ENCODE peak calls at places on chromosomes 6 and 20, in eight cellular contexts. One of them, this sample, is unnamed. For H3K36me3 and H3K9me3, the result is how much of the 10 kb centered on the place peaks cover.

GRCh38 chr6:157964139-157964538 is 17.5 kb upstream of the SYNJ2 start:
- DNase-seq in upper lobe of right lung: no peak
- DNase-seq in kidney: no peak
- DNase-seq in OCI-LY7: no peak
- DNase-seq in naive thymus-derived CD4-positive, alpha-beta T cell: no peak
- DNase-seq in heart left ventricle: no peak
- DNase-seq in ovary: no peak
- DNase-seq in PC-9: no peak
- DNase-seq in this sample: no peak

GRCh38 chr6:89122625-89123024 is 4.8 kb upstream of the SRSF12 start:
- DNase-seq in upper lobe of right lung: no peak
- DNase-seq in kidney: no peak
- DNase-seq in OCI-LY7: peak
- DNase-seq in naive thymus-derived CD4-positive, alpha-beta T cell: no peak
- DNase-seq in heart left ventricle: no peak
- DNase-seq in ovary: no peak
- DNase-seq in PC-9: no peak
- DNase-seq in this sample: peak

GRCh38 chr20:17431621-17432364 is 99.4 kb downstream of the BFSP1 start:
- DNase-seq in upper lobe of right lung: peak
- DNase-seq in kidney: no peak
- DNase-seq in OCI-LY7: peak
- DNase-seq in naive thymus-derived CD4-positive, alpha-beta T cell: peak
- DNase-seq in heart left ventricle: no peak
- DNase-seq in ovary: peak
- DNase-seq in PC-9: peak
- DNase-seq in this sample: peak

GRCh38 chr20:8547035-8547649 is 415.1 kb downstream of the PLCB1 start:
- DNase-seq in upper lobe of right lung: no peak
- DNase-seq in kidney: no peak
- DNase-seq in OCI-LY7: no peak
- DNase-seq in naive thymus-derived CD4-positive, alpha-beta T cell: no peak
- DNase-seq in heart left ventricle: no peak
- DNase-seq in ovary: no peak
- DNase-seq in PC-9: no peak
- DNase-seq in this sample: no peak

GRCh38 chr6:97240222-97240621 is 42.8 kb downstream of the MMS22L start:
- DNase-seq in upper lobe of right lung: no peak
- DNase-seq in kidney: no peak
- DNase-seq in OCI-LY7: no peak
- DNase-seq in naive thymus-derived CD4-positive, alpha-beta T cell: no peak
- DNase-seq in heart left ventricle: no peak
- DNase-seq in ovary: no peak
- DNase-seq in PC-9: no peak
- DNase-seq in this sample: no peak

GRCh38 chr6:68122032-68122431 is 513.0 kb upstream of the ADGRB3 start:
- DNase-seq in upper lobe of right lung: no peak
- DNase-seq in kidney: no peak
- DNase-seq in OCI-LY7: no peak
- DNase-seq in naive thymus-derived CD4-positive, alpha-beta T cell: no peak
- DNase-seq in heart left ventricle: no peak
- DNase-seq in ovary: no peak
- DNase-seq in PC-9: no peak
- DNase-seq in this sample: no peak

GRCh38 chr6:47265971-47266370 is 43.7 kb downstream of the TNFRSF21 start:
- DNase-seq in upper lobe of right lung: no peak
- DNase-seq in kidney: no peak
- DNase-seq in OCI-LY7: no peak
- DNase-seq in naive thymus-derived CD4-positive, alpha-beta T cell: no peak
- DNase-seq in heart left ventricle: no peak
- DNase-seq in ovary: no peak
- DNase-seq in PC-9: no peak
- DNase-seq in this sample: no peak

GRCh38 chr6:73028124-73028766 is 197.1 kb downstream of the KHDC1L start:
- DNase-seq in upper lobe of right lung: no peak
- DNase-seq in kidney: no peak
- DNase-seq in OCI-LY7: no peak
- DNase-seq in naive thymus-derived CD4-positive, alpha-beta T cell: no peak
- DNase-seq in heart left ventricle: no peak
- DNase-seq in ovary: no peak
- DNase-seq in PC-9: no peak
- DNase-seq in this sample: no peak

GRCh38 chr6:125750692-125751333 is 1.4 kb downstream of the HEY2 start:
- DNase-seq in upper lobe of right lung: no peak
- DNase-seq in kidney: no peak
- DNase-seq in OCI-LY7: no peak
- DNase-seq in naive thymus-derived CD4-positive, alpha-beta T cell: no peak
- DNase-seq in heart left ventricle: no peak
- DNase-seq in ovary: no peak
- DNase-seq in PC-9: no peak
- DNase-seq in this sample: no peak

GRCh38 chr20:42981258-42981657 is 208.4 kb downstream of the PTPRT start:
- DNase-seq in upper lobe of right lung: no peak
- DNase-seq in kidney: no peak
- DNase-seq in OCI-LY7: no peak
- DNase-seq in naive thymus-derived CD4-positive, alpha-beta T cell: no peak
- DNase-seq in heart left ventricle: no peak
- DNase-seq in ovary: no peak
- DNase-seq in PC-9: no peak
- DNase-seq in this sample: no peak

GRCh38 chr6:15776458-15776980 is 113.7 kb upstream of the DTNBP1 start:
- DNase-seq in upper lobe of right lung: no peak
- DNase-seq in kidney: no peak
- DNase-seq in OCI-LY7: no peak
- DNase-seq in naive thymus-derived CD4-positive, alpha-beta T cell: no peak
- DNase-seq in heart left ventricle: no peak
- DNase-seq in ovary: no peak
- DNase-seq in PC-9: no peak
- DNase-seq in this sample: no peak

GRCh38 chr20:47133809-47134456 is 222.6 kb downstream of the ZMYND8 start:
- DNase-seq in upper lobe of right lung: no peak
- DNase-seq in kidney: no peak
- DNase-seq in OCI-LY7: no peak
- DNase-seq in naive thymus-derived CD4-positive, alpha-beta T cell: no peak
- DNase-seq in heart left ventricle: no peak
- DNase-seq in ovary: no peak
- DNase-seq in PC-9: peak
- DNase-seq in this sample: no peak

GRCh38 chr6:35028781-35029180 is 112.4 kb downstream of the TCP11 start:
- DNase-seq in upper lobe of right lung: no peak
- DNase-seq in kidney: no peak
- DNase-seq in OCI-LY7: no peak
- DNase-seq in naive thymus-derived CD4-positive, alpha-beta T cell: no peak
- DNase-seq in heart left ventricle: no peak
- DNase-seq in ovary: no peak
- DNase-seq in PC-9: no peak
- DNase-seq in this sample: no peak

GRCh38 chr6:96522469-96523009 is 933 bp downstream of the UFL1 start:
- DNase-seq in upper lobe of right lung: no peak
- DNase-seq in kidney: no peak
- DNase-seq in OCI-LY7: peak
- DNase-seq in naive thymus-derived CD4-positive, alpha-beta T cell: peak
- DNase-seq in heart left ventricle: no peak
- DNase-seq in ovary: no peak
- DNase-seq in PC-9: no peak
- DNase-seq in this sample: peak

GRCh38 chr20:62476074-62476838 is 461 bp upstream of the GATA5 start:
- DNase-seq in upper lobe of right lung: no peak
- DNase-seq in kidney: peak
- DNase-seq in OCI-LY7: no peak
- DNase-seq in naive thymus-derived CD4-positive, alpha-beta T cell: no peak
- DNase-seq in heart left ventricle: peak
- DNase-seq in ovary: no peak
- DNase-seq in PC-9: peak
- DNase-seq in this sample: no peak

GRCh38 chr20:25036331-25036936 is 21.5 kb downstream of the ACSS1 start:
- DNase-seq in upper lobe of right lung: no peak
- DNase-seq in kidney: peak
- DNase-seq in OCI-LY7: peak
- DNase-seq in naive thymus-derived CD4-positive, alpha-beta T cell: no peak
- DNase-seq in heart left ventricle: no peak
- DNase-seq in ovary: no peak
- DNase-seq in PC-9: no peak
- DNase-seq in this sample: no peak

GRCh38 chr6:108578595-108579038 is 17.9 kb downstream of the FOXO3 start:
- DNase-seq in upper lobe of right lung: no peak
- DNase-seq in kidney: no peak
- DNase-seq in OCI-LY7: no peak
- DNase-seq in naive thymus-derived CD4-positive, alpha-beta T cell: no peak
- DNase-seq in heart left ventricle: no peak
- DNase-seq in ovary: no peak
- DNase-seq in PC-9: no peak
- DNase-seq in this sample: no peak

GRCh38 chr6:115551510-115551909 is 509.2 kb downstream of the FRK start:
- DNase-seq in upper lobe of right lung: no peak
- DNase-seq in kidney: no peak
- DNase-seq in OCI-LY7: no peak
- DNase-seq in naive thymus-derived CD4-positive, alpha-beta T cell: no peak
- DNase-seq in heart left ventricle: no peak
- DNase-seq in ovary: no peak
- DNase-seq in PC-9: no peak
- DNase-seq in this sample: no peak

GRCh38 chr6:69179681-69180080 is 544.6 kb downstream of the ADGRB3 start:
- DNase-seq in upper lobe of right lung: peak
- DNase-seq in kidney: no peak
- DNase-seq in OCI-LY7: no peak
- DNase-seq in naive thymus-derived CD4-positive, alpha-beta T cell: no peak
- DNase-seq in heart left ventricle: no peak
- DNase-seq in ovary: no peak
- DNase-seq in PC-9: no peak
- DNase-seq in this sample: peak

GRCh38 chr20:46751856-46752255 is 42.4 kb downstream of the SLC2A10 start:
- DNase-seq in upper lobe of right lung: no peak
- DNase-seq in kidney: no peak
- DNase-seq in OCI-LY7: no peak
- DNase-seq in naive thymus-derived CD4-positive, alpha-beta T cell: no peak
- DNase-seq in heart left ventricle: no peak
- DNase-seq in ovary: no peak
- DNase-seq in PC-9: no peak
- DNase-seq in this sample: no peak

GRCh38 chr6:111382476-111383294 is 100.3 kb downstream of the REV3L start:
- DNase-seq in upper lobe of right lung: peak
- DNase-seq in kidney: no peak
- DNase-seq in OCI-LY7: no peak
- DNase-seq in naive thymus-derived CD4-positive, alpha-beta T cell: no peak
- DNase-seq in heart left ventricle: no peak
- DNase-seq in ovary: no peak
- DNase-seq in PC-9: no peak
- DNase-seq in this sample: no peak
- H3K36me3 ChIP-seq in upper lobe of right lung: half or more
- H3K36me3 ChIP-seq in kidney: under half
- H3K36me3 ChIP-seq in OCI-LY7: half or more
- H3K36me3 ChIP-seq in naive thymus-derived CD4-positive, alpha-beta T cell: under half
- H3K36me3 ChIP-seq in heart left ventricle: half or more
- H3K36me3 ChIP-seq in ovary: under half
- H3K36me3 ChIP-seq in PC-9: under half
- H3K36me3 ChIP-seq in this sample: under half

GRCh38 chr20:31476648-31477220 is 1.6 kb downstream of the REM1 start:
- DNase-seq in upper lobe of right lung: no peak
- DNase-seq in kidney: no peak
- DNase-seq in OCI-LY7: no peak
- DNase-seq in naive thymus-derived CD4-positive, alpha-beta T cell: no peak
- DNase-seq in heart left ventricle: no peak
- DNase-seq in ovary: no peak
- DNase-seq in PC-9: no peak
- DNase-seq in this sample: no peak
- H3K9me3 ChIP-seq in upper lobe of right lung: under half
- H3K9me3 ChIP-seq in kidney: under half
- H3K9me3 ChIP-seq in OCI-LY7: under half
- H3K9me3 ChIP-seq in naive thymus-derived CD4-positive, alpha-beta T cell: under half
- H3K9me3 ChIP-seq in heart left ventricle: under half
- H3K9me3 ChIP-seq in ovary: under half
- H3K9me3 ChIP-seq in PC-9: under half
- H3K9me3 ChIP-seq in this sample: under half

DNA sequence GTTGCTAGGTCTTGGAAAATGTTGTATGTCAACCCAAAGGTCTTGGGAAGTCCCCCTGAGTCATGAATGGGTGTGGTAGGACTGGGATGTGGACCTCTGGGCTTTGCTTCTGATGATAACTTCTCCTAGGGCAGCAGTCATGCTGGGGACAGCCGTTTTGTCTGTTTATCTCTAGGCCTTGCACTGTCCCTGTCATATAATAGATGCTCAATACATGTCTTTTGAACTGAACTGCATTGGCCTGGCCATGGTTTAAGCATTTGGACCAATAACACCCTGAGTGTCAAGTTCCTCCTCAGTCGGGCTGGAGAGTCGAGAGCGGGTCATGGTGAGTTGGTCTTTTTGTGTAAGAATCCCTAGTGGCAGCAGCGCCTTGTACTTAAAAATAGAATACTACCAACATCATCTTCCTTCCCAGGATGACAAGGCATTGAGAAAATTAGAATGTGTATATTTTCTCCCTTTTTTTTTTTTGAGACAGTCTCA is 43.1 kb downstream of the E2F3 start:
- DNase-seq in upper lobe of right lung: no peak
- DNase-seq in kidney: no peak
- DNase-seq in OCI-LY7: no peak
- DNase-seq in naive thymus-derived CD4-positive, alpha-beta T cell: no peak
- DNase-seq in heart left ventricle: no peak
- DNase-seq in ovary: no peak
- DNase-seq in PC-9: no peak
- DNase-seq in this sample: no peak
- H3K36me3 ChIP-seq in upper lobe of right lung: under half
- H3K36me3 ChIP-seq in kidney: under half
- H3K36me3 ChIP-seq in OCI-LY7: half or more
- H3K36me3 ChIP-seq in naive thymus-derived CD4-positive, alpha-beta T cell: under half
- H3K36me3 ChIP-seq in heart left ventricle: under half
- H3K36me3 ChIP-seq in ovary: under half
- H3K36me3 ChIP-seq in PC-9: under half
- H3K36me3 ChIP-seq in this sample: under half

GRCh38 chr20:58481541-58482021 is 33.6 kb downstream of the APCDD1L start:
- DNase-seq in upper lobe of right lung: no peak
- DNase-seq in kidney: no peak
- DNase-seq in OCI-LY7: peak
- DNase-seq in naive thymus-derived CD4-positive, alpha-beta T cell: no peak
- DNase-seq in heart left ventricle: no peak
- DNase-seq in ovary: no peak
- DNase-seq in PC-9: peak
- DNase-seq in this sample: peak

GRCh38 chr20:58483470-58483869 is 31.7 kb downstream of the APCDD1L start:
- DNase-seq in upper lobe of right lung: no peak
- DNase-seq in kidney: no peak
- DNase-seq in OCI-LY7: no peak
- DNase-seq in naive thymus-derived CD4-positive, alpha-beta T cell: no peak
- DNase-seq in heart left ventricle: no peak
- DNase-seq in ovary: no peak
- DNase-seq in PC-9: no peak
- DNase-seq in this sample: no peak

GRCh38 chr20:58480455-58481356 is 34.5 kb downstream of the APCDD1L start:
- DNase-seq in upper lobe of right lung: no peak
- DNase-seq in kidney: no peak
- DNase-seq in OCI-LY7: no peak
- DNase-seq in naive thymus-derived CD4-positive, alpha-beta T cell: no peak
- DNase-seq in heart left ventricle: no peak
- DNase-seq in ovary: no peak
- DNase-seq in PC-9: no peak
- DNase-seq in this sample: no peak

GRCh38 chr20:58483051-58483450 is 32.1 kb downstream of the APCDD1L start:
- DNase-seq in upper lobe of right lung: no peak
- DNase-seq in kidney: no peak
- DNase-seq in OCI-LY7: no peak
- DNase-seq in naive thymus-derived CD4-positive, alpha-beta T cell: no peak
- DNase-seq in heart left ventricle: no peak
- DNase-seq in ovary: no peak
- DNase-seq in PC-9: no peak
- DNase-seq in this sample: no peak

GRCh38 chr20:58482416-58482815 is 32.8 kb downstream of the APCDD1L start:
- DNase-seq in upper lobe of right lung: no peak
- DNase-seq in kidney: no peak
- DNase-seq in OCI-LY7: no peak
- DNase-seq in naive thymus-derived CD4-positive, alpha-beta T cell: no peak
- DNase-seq in heart left ventricle: no peak
- DNase-seq in ovary: no peak
- DNase-seq in PC-9: no peak
- DNase-seq in this sample: no peak
- H3K9me3 ChIP-seq in upper lobe of right lung: under half
- H3K9me3 ChIP-seq in kidney: under half
- H3K9me3 ChIP-seq in OCI-LY7: under half
- H3K9me3 ChIP-seq in naive thymus-derived CD4-positive, alpha-beta T cell: under half
- H3K9me3 ChIP-seq in heart left ventricle: under half
- H3K9me3 ChIP-seq in ovary: under half
- H3K9me3 ChIP-seq in PC-9: under half
- H3K9me3 ChIP-seq in this sample: under half

This sample was measured in HAP-1.